ENCODE peak calls at places on chromosomes 3 and 15, in ten cellular contexts. One of them, this sample, is unnamed.

GRCh38 chr15:101578443-101578894 is 73.7 kb downstream of the TM2D3 start:
- DNase-seq in renal cortical epithelial cell: peak
- DNase-seq in naive thymus-derived CD4-positive, alpha-beta T cell: no peak
- DNase-seq in Jurkat, Clone E6-1: peak
- DNase-seq in NCI-H2171 treated with DMSO at 0.1 percent for 48 hours: peak
- DNase-seq in endodermal cell: peak
- DNase-seq in effector memory CD8-positive, alpha-beta T cell: no peak
- DNase-seq in T1000: no peak
- DNase-seq in posterior vena cava: no peak
- DNase-seq in nephron progenitor cell: peak
- DNase-seq in this sample: peak

GRCh38 chr3:53069422-53070068 is 23.7 kb upstream of the SFMBT1 start:
- DNase-seq in renal cortical epithelial cell: no peak
- DNase-seq in naive thymus-derived CD4-positive, alpha-beta T cell: no peak
- DNase-seq in Jurkat, Clone E6-1: no peak
- DNase-seq in NCI-H2171 treated with DMSO at 0.1 percent for 48 hours: no peak
- DNase-seq in endodermal cell: peak
- DNase-seq in effector memory CD8-positive, alpha-beta T cell: no peak
- DNase-seq in T1000: no peak
- DNase-seq in posterior vena cava: peak
- DNase-seq in nephron progenitor cell: no peak
- DNase-seq in this sample: peak

GRCh38 chr15:66253643-66254363 is at the start of gene MEGF11:
- DNase-seq in renal cortical epithelial cell: no peak
- DNase-seq in naive thymus-derived CD4-positive, alpha-beta T cell: no peak
- DNase-seq in Jurkat, Clone E6-1: no peak
- DNase-seq in NCI-H2171 treated with DMSO at 0.1 percent for 48 hours: peak
- DNase-seq in endodermal cell: no peak
- DNase-seq in effector memory CD8-positive, alpha-beta T cell: no peak
- DNase-seq in T1000: peak
- DNase-seq in posterior vena cava: no peak
- DNase-seq in nephron progenitor cell: peak
- DNase-seq in this sample: peak

GRCh38 chr3:152225176-152225575 is 43.6 kb upstream of the MBNL1 start:
- DNase-seq in renal cortical epithelial cell: no peak
- DNase-seq in naive thymus-derived CD4-positive, alpha-beta T cell: no peak
- DNase-seq in Jurkat, Clone E6-1: no peak
- DNase-seq in NCI-H2171 treated with DMSO at 0.1 percent for 48 hours: no peak
- DNase-seq in endodermal cell: no peak
- DNase-seq in effector memory CD8-positive, alpha-beta T cell: no peak
- DNase-seq in T1000: no peak
- DNase-seq in posterior vena cava: no peak
- DNase-seq in nephron progenitor cell: no peak
- DNase-seq in this sample: no peak

GRCh38 chr15:71705151-71705550 is 105.2 kb upstream of the NR2E3 start:
- DNase-seq in renal cortical epithelial cell: peak
- DNase-seq in naive thymus-derived CD4-positive, alpha-beta T cell: no peak
- DNase-seq in Jurkat, Clone E6-1: no peak
- DNase-seq in NCI-H2171 treated with DMSO at 0.1 percent for 48 hours: no peak
- DNase-seq in endodermal cell: peak
- DNase-seq in effector memory CD8-positive, alpha-beta T cell: no peak
- DNase-seq in T1000: no peak
- DNase-seq in posterior vena cava: no peak
- DNase-seq in nephron progenitor cell: no peak
- DNase-seq in this sample: no peak

GRCh38 chr3:4508048-4508981 is 15.2 kb downstream of the ITPR1 start:
- DNase-seq in renal cortical epithelial cell: no peak
- DNase-seq in naive thymus-derived CD4-positive, alpha-beta T cell: no peak
- DNase-seq in Jurkat, Clone E6-1: peak
- DNase-seq in NCI-H2171 treated with DMSO at 0.1 percent for 48 hours: no peak
- DNase-seq in endodermal cell: peak
- DNase-seq in effector memory CD8-positive, alpha-beta T cell: no peak
- DNase-seq in T1000: no peak
- DNase-seq in posterior vena cava: no peak
- DNase-seq in nephron progenitor cell: peak
- DNase-seq in this sample: no peak

GRCh38 chr3:32583708-32584107 is 13.1 kb upstream of the DYNC1LI1 start:
- DNase-seq in renal cortical epithelial cell: no peak
- DNase-seq in naive thymus-derived CD4-positive, alpha-beta T cell: no peak
- DNase-seq in Jurkat, Clone E6-1: no peak
- DNase-seq in NCI-H2171 treated with DMSO at 0.1 percent for 48 hours: no peak
- DNase-seq in endodermal cell: no peak
- DNase-seq in effector memory CD8-positive, alpha-beta T cell: no peak
- DNase-seq in T1000: no peak
- DNase-seq in posterior vena cava: no peak
- DNase-seq in nephron progenitor cell: no peak
- DNase-seq in this sample: peak

GRCh38 chr15:37880009-37880834 is 54.2 kb upstream of the TMCO5A start:
- DNase-seq in renal cortical epithelial cell: peak
- DNase-seq in naive thymus-derived CD4-positive, alpha-beta T cell: no peak
- DNase-seq in Jurkat, Clone E6-1: peak
- DNase-seq in NCI-H2171 treated with DMSO at 0.1 percent for 48 hours: peak
- DNase-seq in endodermal cell: peak
- DNase-seq in effector memory CD8-positive, alpha-beta T cell: no peak
- DNase-seq in T1000: no peak
- DNase-seq in posterior vena cava: no peak
- DNase-seq in nephron progenitor cell: peak
- DNase-seq in this sample: peak

GRCh38 chr15:92903588-92903955 is 3.4 kb downstream of the CHD2 start:
- DNase-seq in renal cortical epithelial cell: no peak
- DNase-seq in naive thymus-derived CD4-positive, alpha-beta T cell: no peak
- DNase-seq in Jurkat, Clone E6-1: no peak
- DNase-seq in NCI-H2171 treated with DMSO at 0.1 percent for 48 hours: no peak
- DNase-seq in endodermal cell: no peak
- DNase-seq in effector memory CD8-positive, alpha-beta T cell: no peak
- DNase-seq in T1000: no peak
- DNase-seq in posterior vena cava: no peak
- DNase-seq in nephron progenitor cell: no peak
- DNase-seq in this sample: peak

GRCh38 chr3:37202035-37202434 is 27.7 kb upstream of the LRRFIP2 start:
- DNase-seq in renal cortical epithelial cell: no peak
- DNase-seq in naive thymus-derived CD4-positive, alpha-beta T cell: no peak
- DNase-seq in Jurkat, Clone E6-1: no peak
- DNase-seq in NCI-H2171 treated with DMSO at 0.1 percent for 48 hours: no peak
- DNase-seq in endodermal cell: no peak
- DNase-seq in effector memory CD8-positive, alpha-beta T cell: no peak
- DNase-seq in T1000: no peak
- DNase-seq in posterior vena cava: no peak
- DNase-seq in nephron progenitor cell: no peak
- DNase-seq in this sample: no peak

GRCh38 chr3:55466526-55466925 is 20.6 kb downstream of the WNT5A start:
- DNase-seq in renal cortical epithelial cell: no peak
- DNase-seq in naive thymus-derived CD4-positive, alpha-beta T cell: no peak
- DNase-seq in Jurkat, Clone E6-1: no peak
- DNase-seq in NCI-H2171 treated with DMSO at 0.1 percent for 48 hours: no peak
- DNase-seq in endodermal cell: no peak
- DNase-seq in effector memory CD8-positive, alpha-beta T cell: no peak
- DNase-seq in T1000: no peak
- DNase-seq in posterior vena cava: no peak
- DNase-seq in nephron progenitor cell: no peak
- DNase-seq in this sample: no peak

GRCh38 chr3:16101295-16102186 is 72.9 kb upstream of the GALNT15 start:
- DNase-seq in renal cortical epithelial cell: peak
- DNase-seq in naive thymus-derived CD4-positive, alpha-beta T cell: no peak
- DNase-seq in Jurkat, Clone E6-1: no peak
- DNase-seq in NCI-H2171 treated with DMSO at 0.1 percent for 48 hours: no peak
- DNase-seq in endodermal cell: no peak
- DNase-seq in effector memory CD8-positive, alpha-beta T cell: no peak
- DNase-seq in T1000: peak
- DNase-seq in posterior vena cava: no peak
- DNase-seq in nephron progenitor cell: no peak
- DNase-seq in this sample: peak

GRCh38 chr15:48607846-48608245 is 37.7 kb downstream of the FBN1 start:
- DNase-seq in renal cortical epithelial cell: no peak
- DNase-seq in naive thymus-derived CD4-positive, alpha-beta T cell: no peak
- DNase-seq in Jurkat, Clone E6-1: no peak
- DNase-seq in NCI-H2171 treated with DMSO at 0.1 percent for 48 hours: no peak
- DNase-seq in endodermal cell: no peak
- DNase-seq in effector memory CD8-positive, alpha-beta T cell: no peak
- DNase-seq in T1000: no peak
- DNase-seq in posterior vena cava: no peak
- DNase-seq in nephron progenitor cell: no peak
- DNase-seq in this sample: no peak

GRCh38 chr3:187025254-187025655 is 94.9 kb downstream of the ST6GAL1 start:
- DNase-seq in renal cortical epithelial cell: no peak
- DNase-seq in naive thymus-derived CD4-positive, alpha-beta T cell: peak
- DNase-seq in Jurkat, Clone E6-1: no peak
- DNase-seq in NCI-H2171 treated with DMSO at 0.1 percent for 48 hours: no peak
- DNase-seq in endodermal cell: peak
- DNase-seq in effector memory CD8-positive, alpha-beta T cell: no peak
- DNase-seq in T1000: no peak
- DNase-seq in posterior vena cava: no peak
- DNase-seq in nephron progenitor cell: no peak
- DNase-seq in this sample: no peak

GRCh38 chr3:190443257-190443656 is 6.4 kb downstream of the TMEM207 start:
- DNase-seq in renal cortical epithelial cell: peak
- DNase-seq in naive thymus-derived CD4-positive, alpha-beta T cell: no peak
- DNase-seq in Jurkat, Clone E6-1: no peak
- DNase-seq in NCI-H2171 treated with DMSO at 0.1 percent for 48 hours: no peak
- DNase-seq in endodermal cell: no peak
- DNase-seq in effector memory CD8-positive, alpha-beta T cell: no peak
- DNase-seq in T1000: no peak
- DNase-seq in posterior vena cava: no peak
- DNase-seq in nephron progenitor cell: no peak
- DNase-seq in this sample: no peak

GRCh38 chr3:141499304-141499703 is 12.5 kb downstream of the RASA2 start:
- DNase-seq in renal cortical epithelial cell: no peak
- DNase-seq in naive thymus-derived CD4-positive, alpha-beta T cell: no peak
- DNase-seq in Jurkat, Clone E6-1: no peak
- DNase-seq in NCI-H2171 treated with DMSO at 0.1 percent for 48 hours: no peak
- DNase-seq in endodermal cell: no peak
- DNase-seq in effector memory CD8-positive, alpha-beta T cell: no peak
- DNase-seq in T1000: no peak
- DNase-seq in posterior vena cava: no peak
- DNase-seq in nephron progenitor cell: no peak
- DNase-seq in this sample: no peak

GRCh38 chr15:92930061-92930460 is 29.9 kb downstream of the CHD2 start:
- DNase-seq in renal cortical epithelial cell: peak
- DNase-seq in naive thymus-derived CD4-positive, alpha-beta T cell: no peak
- DNase-seq in Jurkat, Clone E6-1: no peak
- DNase-seq in NCI-H2171 treated with DMSO at 0.1 percent for 48 hours: no peak
- DNase-seq in endodermal cell: no peak
- DNase-seq in effector memory CD8-positive, alpha-beta T cell: no peak
- DNase-seq in T1000: no peak
- DNase-seq in posterior vena cava: no peak
- DNase-seq in nephron progenitor cell: no peak
- DNase-seq in this sample: peak

GRCh38 chr3:20760981-20761380 is 575.0 kb upstream of the SGO1 start:
- DNase-seq in renal cortical epithelial cell: no peak
- DNase-seq in naive thymus-derived CD4-positive, alpha-beta T cell: no peak
- DNase-seq in Jurkat, Clone E6-1: no peak
- DNase-seq in NCI-H2171 treated with DMSO at 0.1 percent for 48 hours: no peak
- DNase-seq in endodermal cell: no peak
- DNase-seq in effector memory CD8-positive, alpha-beta T cell: no peak
- DNase-seq in T1000: no peak
- DNase-seq in posterior vena cava: no peak
- DNase-seq in nephron progenitor cell: no peak
- DNase-seq in this sample: no peak

GRCh38 chr3:183038764-183039163 is 58.4 kb upstream of the DCUN1D1 start:
- DNase-seq in renal cortical epithelial cell: peak
- DNase-seq in naive thymus-derived CD4-positive, alpha-beta T cell: no peak
- DNase-seq in Jurkat, Clone E6-1: no peak
- DNase-seq in NCI-H2171 treated with DMSO at 0.1 percent for 48 hours: no peak
- DNase-seq in endodermal cell: no peak
- DNase-seq in effector memory CD8-positive, alpha-beta T cell: no peak
- DNase-seq in T1000: no peak
- DNase-seq in posterior vena cava: no peak
- DNase-seq in nephron progenitor cell: no peak
- DNase-seq in this sample: no peak

This sample was measured in NCI-H69.